ENCODE peak calls at places on chromosomes 3 and 15, in nine cellular contexts. One of them, this sample, is unnamed.

GRCh38 chr3:61158152-61158551 is 93.1 kb downstream of the FHIT start:
- DNase-seq in SJSA1: no peak
- DNase-seq in psoas muscle: no peak
- DNase-seq in adrenal gland: no peak
- DNase-seq in left lung: no peak
- DNase-seq in suprapubic skin: no peak
- DNase-seq in thyroid gland: no peak
- DNase-seq in pancreas: no peak
- DNase-seq in tibial nerve: no peak
- DNase-seq in this sample: no peak

GRCh38 chr3:155326901-155327300 is 33.4 kb upstream of the STRIT1 start:
- DNase-seq in SJSA1: no peak
- DNase-seq in psoas muscle: no peak
- DNase-seq in adrenal gland: no peak
- DNase-seq in left lung: no peak
- DNase-seq in suprapubic skin: no peak
- DNase-seq in thyroid gland: no peak
- DNase-seq in pancreas: no peak
- DNase-seq in tibial nerve: no peak
- DNase-seq in this sample: no peak

GRCh38 chr15:90557651-90558084 is 27.9 kb downstream of the CRTC3 start:
- DNase-seq in SJSA1: no peak
- DNase-seq in psoas muscle: peak; percentile 78
- DNase-seq in adrenal gland: peak; percentile 98
- DNase-seq in left lung: peak; percentile 58
- DNase-seq in suprapubic skin: peak; percentile 87
- DNase-seq in thyroid gland: peak; percentile 96
- DNase-seq in pancreas: peak; percentile 88
- DNase-seq in tibial nerve: peak; percentile 93
- DNase-seq in this sample: peak; percentile 94

GRCh38 chr3:48409291-48410201 is 20.3 kb downstream of the PLXNB1 start:
- DNase-seq in SJSA1: no peak
- DNase-seq in psoas muscle: peak; percentile 9
- DNase-seq in adrenal gland: peak; percentile 43
- DNase-seq in left lung: peak; percentile 16
- DNase-seq in suprapubic skin: peak; percentile 61
- DNase-seq in thyroid gland: peak; percentile 1
- DNase-seq in pancreas: no peak
- DNase-seq in tibial nerve: no peak
- DNase-seq in this sample: peak; percentile 43

GRCh38 chr3:161231861-161232260 is 10.8 kb downstream of the NMD3 start:
- DNase-seq in SJSA1: no peak
- DNase-seq in psoas muscle: no peak
- DNase-seq in adrenal gland: no peak
- DNase-seq in left lung: no peak
- DNase-seq in suprapubic skin: no peak
- DNase-seq in thyroid gland: no peak
- DNase-seq in pancreas: no peak
- DNase-seq in tibial nerve: no peak
- DNase-seq in this sample: no peak

GRCh38 chr15:70195808-70196304 is 98.1 kb upstream of the TLE3 start:
- DNase-seq in SJSA1: peak; percentile 73
- DNase-seq in psoas muscle: peak; percentile 91
- DNase-seq in adrenal gland: peak; percentile 87
- DNase-seq in left lung: peak; percentile 73
- DNase-seq in suprapubic skin: no peak
- DNase-seq in thyroid gland: peak; percentile 97
- DNase-seq in pancreas: peak; percentile 95
- DNase-seq in tibial nerve: peak; percentile 34
- DNase-seq in this sample: peak; percentile 94

GRCh38 chr3:14377044-14377837 is 25.2 kb upstream of the SLC6A6 start:
- DNase-seq in SJSA1: no peak
- DNase-seq in psoas muscle: no peak
- DNase-seq in adrenal gland: no peak
- DNase-seq in left lung: no peak
- DNase-seq in suprapubic skin: no peak
- DNase-seq in thyroid gland: no peak
- DNase-seq in pancreas: no peak
- DNase-seq in tibial nerve: no peak
- DNase-seq in this sample: no peak

GRCh38 chr3:52277972-52278509 is 408 bp downstream of the WDR82 start:
- DNase-seq in SJSA1: peak; percentile 92
- DNase-seq in psoas muscle: peak; percentile 65
- DNase-seq in adrenal gland: peak; percentile 80
- DNase-seq in left lung: no peak
- DNase-seq in suprapubic skin: peak; percentile 84
- DNase-seq in thyroid gland: no peak
- DNase-seq in pancreas: no peak
- DNase-seq in tibial nerve: no peak
- DNase-seq in this sample: no peak

GRCh38 chr15:84783493-84784251 is 33.5 kb upstream of the ALPK3 start:
- DNase-seq in SJSA1: no peak
- DNase-seq in psoas muscle: no peak
- DNase-seq in adrenal gland: no peak
- DNase-seq in left lung: no peak
- DNase-seq in suprapubic skin: no peak
- DNase-seq in thyroid gland: no peak
- DNase-seq in pancreas: no peak
- DNase-seq in tibial nerve: no peak
- DNase-seq in this sample: peak; percentile 35

GRCh38 chr3:76438971-76439370 is 600.9 kb upstream of the ROBO2 start:
- DNase-seq in SJSA1: peak; percentile 1
- DNase-seq in psoas muscle: no peak
- DNase-seq in adrenal gland: no peak
- DNase-seq in left lung: no peak
- DNase-seq in suprapubic skin: no peak
- DNase-seq in thyroid gland: no peak
- DNase-seq in pancreas: no peak
- DNase-seq in tibial nerve: no peak
- DNase-seq in this sample: no peak

GRCh38 chr3:58683001-58683845 is 16.6 kb upstream of the FAM3D start:
- DNase-seq in SJSA1: no peak
- DNase-seq in psoas muscle: no peak
- DNase-seq in adrenal gland: peak; percentile 37
- DNase-seq in left lung: no peak
- DNase-seq in suprapubic skin: no peak
- DNase-seq in thyroid gland: no peak
- DNase-seq in pancreas: no peak
- DNase-seq in tibial nerve: no peak
- DNase-seq in this sample: no peak

GRCh38 chr3:180036092-180036677 is 552 bp downstream of the PEX5L start:
- DNase-seq in SJSA1: peak; percentile 2
- DNase-seq in psoas muscle: no peak
- DNase-seq in adrenal gland: no peak
- DNase-seq in left lung: no peak
- DNase-seq in suprapubic skin: no peak
- DNase-seq in thyroid gland: no peak
- DNase-seq in pancreas: no peak
- DNase-seq in tibial nerve: no peak
- DNase-seq in this sample: peak; percentile 15
- H3K4me3 ChIP-seq in SJSA1: no peak overlapping the region
- H3K4me3 ChIP-seq in psoas muscle: peak overlapping the region; percentile 52
- H3K4me3 ChIP-seq in adrenal gland: no peak overlapping the region
- H3K4me3 ChIP-seq in left lung: no peak overlapping the region
- H3K4me3 ChIP-seq in suprapubic skin: peak overlapping the region; percentile 37
- H3K4me3 ChIP-seq in thyroid gland: no peak overlapping the region
- H3K4me3 ChIP-seq in pancreas: peak overlapping the region; percentile 35
- H3K4me3 ChIP-seq in tibial nerve: peak overlapping the region; percentile 41
- H3K4me3 ChIP-seq in this sample: no peak overlapping the region

GRCh38 chr3:62611541-62612240 is 238.3 kb upstream of the FEZF2 start:
- DNase-seq in SJSA1: no peak
- DNase-seq in psoas muscle: no peak
- DNase-seq in adrenal gland: no peak
- DNase-seq in left lung: no peak
- DNase-seq in suprapubic skin: no peak
- DNase-seq in thyroid gland: no peak
- DNase-seq in pancreas: no peak
- DNase-seq in tibial nerve: no peak
- DNase-seq in this sample: no peak

GRCh38 chr3:62604301-62604700 is 231.0 kb upstream of the FEZF2 start:
- DNase-seq in SJSA1: peak; percentile 49
- DNase-seq in psoas muscle: no peak
- DNase-seq in adrenal gland: no peak
- DNase-seq in left lung: no peak
- DNase-seq in suprapubic skin: no peak
- DNase-seq in thyroid gland: peak; percentile 43
- DNase-seq in pancreas: no peak
- DNase-seq in tibial nerve: no peak
- DNase-seq in this sample: no peak

GRCh38 chr3:62604746-62605351 is 231.5 kb upstream of the FEZF2 start:
- DNase-seq in SJSA1: no peak
- DNase-seq in psoas muscle: no peak
- DNase-seq in adrenal gland: no peak
- DNase-seq in left lung: no peak
- DNase-seq in suprapubic skin: no peak
- DNase-seq in thyroid gland: no peak
- DNase-seq in pancreas: no peak
- DNase-seq in tibial nerve: no peak
- DNase-seq in this sample: no peak

GRCh38 chr3:62605413-62606068 is 232.2 kb upstream of the FEZF2 start:
- DNase-seq in SJSA1: no peak
- DNase-seq in psoas muscle: no peak
- DNase-seq in adrenal gland: no peak
- DNase-seq in left lung: no peak
- DNase-seq in suprapubic skin: no peak
- DNase-seq in thyroid gland: no peak
- DNase-seq in pancreas: no peak
- DNase-seq in tibial nerve: no peak
- DNase-seq in this sample: no peak

DNA sequence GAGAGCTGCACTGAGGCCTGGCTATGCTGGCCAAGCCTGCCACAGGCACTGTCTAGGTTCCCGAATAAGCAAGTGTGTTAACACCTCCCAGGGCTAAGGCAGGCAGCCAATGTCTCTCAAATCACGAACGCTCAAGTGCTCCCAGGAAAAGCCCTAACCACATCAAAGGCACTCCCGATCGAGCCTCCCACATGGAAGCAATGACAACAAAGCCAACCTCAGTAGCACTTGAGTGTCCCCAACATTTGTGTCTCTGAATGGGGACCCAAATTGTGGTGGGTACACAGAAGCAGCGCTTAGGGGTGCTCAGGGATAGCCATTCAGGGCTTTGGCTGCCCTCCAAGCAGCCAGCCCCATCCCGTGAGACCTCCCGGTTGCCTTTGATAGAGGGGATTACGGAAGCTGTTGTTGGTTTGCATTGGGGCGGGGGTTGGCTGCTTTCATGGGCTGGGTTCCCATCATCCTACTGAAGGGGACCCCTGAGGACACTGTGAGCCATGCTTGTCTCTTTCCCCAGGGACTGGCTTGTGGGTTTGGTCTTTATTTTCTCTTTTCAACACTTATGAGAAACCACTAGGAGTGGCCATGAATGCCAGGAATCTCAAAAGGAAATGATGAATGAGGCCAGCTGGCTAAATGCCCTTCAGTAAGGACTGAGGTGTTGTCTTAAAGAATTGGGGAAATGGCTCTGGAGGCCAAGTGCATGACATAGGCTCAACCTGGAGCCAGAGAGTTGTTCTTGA is 234.1 kb upstream of the FEZF2 start:
- DNase-seq in SJSA1: peak; percentile 57
- DNase-seq in psoas muscle: no peak
- DNase-seq in adrenal gland: no peak
- DNase-seq in left lung: peak; percentile 86
- DNase-seq in suprapubic skin: no peak
- DNase-seq in thyroid gland: peak; percentile 97
- DNase-seq in pancreas: no peak
- DNase-seq in tibial nerve: peak; percentile 17
- DNase-seq in this sample: peak; percentile 77
- H3K27ac ChIP-seq in SJSA1: peak overlapping the region; percentile 40
- H3K27ac ChIP-seq in psoas muscle: no peak overlapping the region
- H3K27ac ChIP-seq in adrenal gland: no peak overlapping the region
- H3K27ac ChIP-seq in left lung: peak overlapping the region; percentile 80
- H3K27ac ChIP-seq in suprapubic skin: no peak overlapping the region
- H3K27ac ChIP-seq in thyroid gland: peak overlapping the region; percentile 86
- H3K27ac ChIP-seq in pancreas: no peak overlapping the region
- H3K27ac ChIP-seq in tibial nerve: no peak overlapping the region
- H3K27ac ChIP-seq in this sample: no peak overlapping the region

GRCh38 chr3:72887378-72887722 is 496 bp upstream of the GXYLT2 start:
- DNase-seq in SJSA1: no peak
- DNase-seq in psoas muscle: no peak
- DNase-seq in adrenal gland: no peak
- DNase-seq in left lung: no peak
- DNase-seq in suprapubic skin: no peak
- DNase-seq in thyroid gland: no peak
- DNase-seq in pancreas: no peak
- DNase-seq in tibial nerve: no peak
- DNase-seq in this sample: no peak
- H3K27me3 ChIP-seq in SJSA1: no peaks in the 10 kb centered on the region
- H3K27me3 ChIP-seq in psoas muscle: no peaks in the 10 kb centered on the region
- H3K27me3 ChIP-seq in adrenal gland: no peaks in the 10 kb centered on the region
- H3K27me3 ChIP-seq in left lung: no peaks in the 10 kb centered on the region
- H3K27me3 ChIP-seq in suprapubic skin: peaks cover 3% of the 10 kb centered on the region
- H3K27me3 ChIP-seq in thyroid gland: no peaks in the 10 kb centered on the region
- H3K27me3 ChIP-seq in pancreas: no peaks in the 10 kb centered on the region
- H3K27me3 ChIP-seq in tibial nerve: no peaks in the 10 kb centered on the region
- H3K27me3 ChIP-seq in this sample: no peaks in the 10 kb centered on the region

GRCh38 chr3:107663266-107663665 is 140.5 kb downstream of the BBX start:
- DNase-seq in SJSA1: peak; percentile 27
- DNase-seq in psoas muscle: no peak
- DNase-seq in adrenal gland: no peak
- DNase-seq in left lung: no peak
- DNase-seq in suprapubic skin: no peak
- DNase-seq in thyroid gland: no peak
- DNase-seq in pancreas: no peak
- DNase-seq in tibial nerve: no peak
- DNase-seq in this sample: no peak

GRCh38 chr3:107664614-107665013 is 141.9 kb downstream of the BBX start:
- DNase-seq in SJSA1: no peak
- DNase-seq in psoas muscle: no peak
- DNase-seq in adrenal gland: no peak
- DNase-seq in left lung: no peak
- DNase-seq in suprapubic skin: no peak
- DNase-seq in thyroid gland: no peak
- DNase-seq in pancreas: no peak
- DNase-seq in tibial nerve: no peak
- DNase-seq in this sample: no peak

GRCh38 chr3:107661447-107662108 is 138.8 kb downstream of the BBX start:
- DNase-seq in SJSA1: peak; percentile 82
- DNase-seq in psoas muscle: no peak
- DNase-seq in adrenal gland: no peak
- DNase-seq in left lung: no peak
- DNase-seq in suprapubic skin: no peak
- DNase-seq in thyroid gland: no peak
- DNase-seq in pancreas: no peak
- DNase-seq in tibial nerve: no peak
- DNase-seq in this sample: no peak

GRCh38 chr3:107662109-107662477 is 139.3 kb downstream of the BBX start:
- DNase-seq in SJSA1: no peak
- DNase-seq in psoas muscle: no peak
- DNase-seq in adrenal gland: peak; percentile 74
- DNase-seq in left lung: no peak
- DNase-seq in suprapubic skin: no peak
- DNase-seq in thyroid gland: no peak
- DNase-seq in pancreas: no peak
- DNase-seq in tibial nerve: peak; percentile 51
- DNase-seq in this sample: no peak

DNA sequence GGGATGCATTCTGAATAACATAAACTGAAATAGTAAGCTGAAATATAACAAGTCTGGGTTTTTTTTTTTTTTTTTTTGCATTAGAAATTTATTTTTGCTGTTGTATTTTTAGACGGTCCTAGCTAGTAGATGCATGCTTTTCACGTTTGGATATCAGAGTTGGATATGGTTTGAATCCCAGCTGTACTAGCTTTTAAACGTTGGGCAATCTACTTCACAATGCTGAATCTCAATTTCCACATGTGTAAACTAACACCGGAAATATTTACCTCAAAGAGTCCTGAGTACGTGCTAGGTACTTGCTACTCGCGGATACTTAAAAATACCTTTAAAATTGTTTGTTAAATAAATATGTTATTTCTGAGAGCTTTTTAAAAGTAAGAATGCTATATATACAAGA is 139.8 kb downstream of the BBX start:
- DNase-seq in SJSA1: no peak
- DNase-seq in psoas muscle: no peak
- DNase-seq in adrenal gland: no peak
- DNase-seq in left lung: no peak
- DNase-seq in suprapubic skin: no peak
- DNase-seq in thyroid gland: no peak
- DNase-seq in pancreas: no peak
- DNase-seq in tibial nerve: no peak
- DNase-seq in this sample: no peak
- H3K4me3 ChIP-seq in SJSA1: peak overlapping the region; percentile 16
- H3K4me3 ChIP-seq in psoas muscle: peak overlapping the region; percentile 38
- H3K4me3 ChIP-seq in adrenal gland: no peak overlapping the region
- H3K4me3 ChIP-seq in left lung: no peak overlapping the region
- H3K4me3 ChIP-seq in suprapubic skin: peak overlapping the region; percentile 21
- H3K4me3 ChIP-seq in thyroid gland: no peak overlapping the region
- H3K4me3 ChIP-seq in pancreas: no peak overlapping the region
- H3K4me3 ChIP-seq in tibial nerve: no peak overlapping the region
- H3K4me3 ChIP-seq in this sample: peak overlapping the region; percentile 31